ENCODE peak calls at places on chromosomes 7 and 10, in six cellular contexts. Q is prostate gland; M is SHP77 treated with DMSO at 0.1 percent for 48 hours; F is activated T-cell treated with anti-CD3 and anti-CD28 coated beads, Interleukin-2, amount 50 U/mL, for 72 hours; U is activated CD4-positive, alpha-beta T cell treated with anti-CD3 and anti-CD28 coated beads, Interleukin-2, amount 50 U/mL, for 1 hour; O is Peyer's patch. G is an unnamed sample.

GRCh38 chr10:30178565-30178964 is 119.2 kb upstream of the JCAD start:
- DNase-seq in Q (no peak), M (no peak), F (no peak), U (no peak), O (no peak), G (no peak)

GRCh38 chr10:53886325-53887300 is 914.4 kb downstream of the PCDH15 start:
- DNase-seq in Q (peak), M (peak), F (no peak), U (no peak), O (no peak), G (no peak)

GRCh38 chr7:112361154-112361553 is 89.1 kb upstream of the IFRD1 start:
- DNase-seq in Q (peak), M (no peak), F (no peak), U (no peak), O (no peak), G (no peak)

GRCh38 chr10:3652886-3653285 is 132.1 kb downstream of the KLF6 start:
- DNase-seq in Q (no peak), M (no peak), F (no peak), U (no peak), O (no peak), G (no peak)

GRCh38 chr10:13414855-13415254 is 66.8 kb upstream of the SEPHS1 start:
- DNase-seq in Q (no peak), M (no peak), F (no peak), U (no peak), O (no peak), G (no peak)

GRCh38 chr7:5470721-5471311 is 47.2 kb upstream of the TNRC18 start:
- DNase-seq in Q (no peak), M (no peak), F (no peak), U (no peak), O (no peak), G (no peak)

GRCh38 chr7:134690614-134691504 is 44.2 kb downstream of the BPGM start:
- DNase-seq in Q (no peak), M (no peak), F (no peak), U (no peak), O (no peak), G (no peak)

GRCh38 chr7:85529831-85530230 is 343.0 kb upstream of the SEMA3D start:
- DNase-seq in Q (no peak), M (no peak), F (no peak), U (no peak), O (no peak), G (no peak)

GRCh38 chr7:25240896-25241295 is 12.6 kb upstream of the NPVF start:
- DNase-seq in Q (no peak), M (no peak), F (no peak), U (no peak), O (no peak), G (no peak)

GRCh38 chr7:126026421-126027088 is 1096.9 kb upstream of the POT1 start:
- DNase-seq in Q (no peak), M (no peak), F (no peak), U (no peak), O (no peak), G (no peak)

GRCh38 chr10:96720422-96721206 is at the start of gene PIK3AP1:
- DNase-seq in Q (no peak), M (peak), F (peak), U (peak), O (peak), G (no peak)

GRCh38 chr7:131674131-131674530 is 117.7 kb upstream of the PODXL start:
- DNase-seq in Q (no peak), M (no peak), F (no peak), U (no peak), O (no peak), G (no peak)

GRCh38 chr7:124738639-124739038 is 27.0 kb downstream of the GPR37 start:
- DNase-seq in Q (no peak), M (no peak), F (no peak), U (no peak), O (no peak), G (no peak)

GRCh38 chr10:125768217-125768616 is 7.4 kb downstream of the MMP21 start:
- DNase-seq in Q (no peak), M (no peak), F (no peak), U (no peak), O (no peak), G (no peak)

GRCh38 chr7:21753071-21753470 is 192.6 kb downstream of the CDCA7L start:
- DNase-seq in Q (no peak), M (no peak), F (no peak), U (no peak), O (no peak), G (no peak)

GRCh38 chr10:13848530-13849425 is 262.0 kb downstream of the PRPF18 start:
- DNase-seq in Q (no peak), M (no peak), F (no peak), U (no peak), O (no peak), G (no peak)

GRCh38 chr10:114283535-114283934 is 44.5 kb downstream of the VWA2 start:
- DNase-seq in Q (no peak), M (no peak), F (no peak), U (no peak), O (no peak), G (no peak)

GRCh38 chr7:138992052-138992531 is 10.9 kb upstream of the KIAA1549 start:
- DNase-seq in Q (no peak), M (no peak), F (no peak), U (no peak), O (no peak), G (no peak)

GRCh38 chr10:98388086-98388655 is 26.8 kb downstream of the PYROXD2 start:
- DNase-seq in Q (no peak), M (no peak), F (no peak), U (no peak), O (no peak), G (no peak)

GRCh38 chr7:42091461-42092229 is 145.4 kb downstream of the GLI3 start:
- DNase-seq in Q (peak), M (peak), F (no peak), U (no peak), O (no peak), G (peak)

GRCh38 chr7:80098795-80099194 is 35.8 kb upstream of the GNAI1 start:
- DNase-seq in Q (no peak), M (no peak), F (no peak), U (no peak), O (no peak), G (no peak)

GRCh38 chr10:125627646-125628045 is 55.3 kb downstream of the TEX36 start:
- DNase-seq in Q (no peak), M (no peak), F (no peak), U (no peak), O (no peak), G (no peak)

GRCh38 chr10:3095373-3096139 is 28.2 kb downstream of the PFKP start:
- DNase-seq in Q (peak), M (no peak), F (peak), U (peak), O (no peak), G (no peak)

GRCh38 chr7:100434297-100435144 is 1.8 kb downstream of the PPP1R35 start:
- DNase-seq in Q (no peak), M (no peak), F (no peak), U (no peak), O (no peak), G (no peak)

GRCh38 chr10:126525326-126525725 is 137.0 kb upstream of the ADAM12 start:
- DNase-seq in Q (no peak), M (no peak), F (no peak), U (no peak), O (no peak), G (no peak)

GRCh38 chr7:102236102-102236501 is 50.6 kb upstream of the SH2B2 start:
- DNase-seq in Q (no peak), M (no peak), F (no peak), U (no peak), O (no peak), G (no peak)

GRCh38 chr7:122068046-122068445 is 76.0 kb downstream of the AASS start:
- DNase-seq in Q (no peak), M (no peak), F (no peak), U (no peak), O (no peak), G (no peak)

GRCh38 chr7:141072548-141073172 is 1.2 kb upstream of the TMEM178B start:
- DNase-seq in Q (peak), M (peak), F (peak), U (peak), O (no peak), G (peak)

GRCh38 chr7:157750291-157750690 is 413.5 kb downstream of the DNAJB6 start:
- DNase-seq in Q (no peak), M (no peak), F (no peak), U (no peak), O (no peak), G (no peak)